ENCODE peak calls at places on chromosomes 4 and X, in six cellular contexts. L, Q, W, C, H and F are unnamed samples.

GRCh38 chr4:132642196-132642817 is 506.8 kb upstream of the PCDH10 start:
- DNase-seq in L (no peak), Q (peak; percentile 34), W (peak; percentile 16), C (no peak), H (no peak), F (no peak)

GRCh38 chr4:108051343-108051742 is 61.7 kb downstream of the HADH start:
- DNase-seq in L (no peak), Q (no peak), W (no peak), C (no peak), H (no peak), F (peak; percentile 33)

GRCh38 chrX:141214216-141214615 is 28.1 kb downstream of the SPANXC start:
- DNase-seq in L (no peak), Q (no peak), W (no peak), C (no peak), H (no peak), F (no peak)

GRCh38 chr4:30744386-30744785 is 24.2 kb downstream of the PCDH7 start:
- DNase-seq in L (no peak), Q (no peak), W (no peak), C (no peak), H (no peak), F (no peak)

GRCh38 chr4:158350161-158350560 is 139.9 kb downstream of the TMEM144 start:
- DNase-seq in L (no peak), Q (no peak), W (no peak), C (no peak), H (no peak), F (no peak)

GRCh38 chr4:150342945-150343344 is 239.0 kb upstream of the MAB21L2 start:
- DNase-seq in L (no peak), Q (no peak), W (peak; percentile 40), C (peak; percentile 54), H (no peak), F (no peak)

GRCh38 chr4:112214397-112215264 is 17.0 kb upstream of the AP1AR start:
- DNase-seq in L (no peak), Q (peak; percentile 29), W (no peak), C (no peak), H (no peak), F (no peak)

GRCh38 chr4:182213024-182213423 is 30.2 kb upstream of the TENM3 start:
- DNase-seq in L (no peak), Q (no peak), W (no peak), C (no peak), H (no peak), F (no peak)

GRCh38 chrX:84064164-84064563 is 123.8 kb downstream of the RPS6KA6 start:
- DNase-seq in L (no peak), Q (no peak), W (no peak), C (no peak), H (no peak), F (peak; percentile 21)

GRCh38 chr4:47193179-47193578 is 161.8 kb downstream of the GABRB1 start:
- DNase-seq in L (no peak), Q (no peak), W (no peak), C (no peak), H (no peak), F (no peak)

GRCh38 chr4:31682796-31683195 is 962.6 kb downstream of the PCDH7 start:
- DNase-seq in L (no peak), Q (no peak), W (no peak), C (no peak), H (no peak), F (no peak)

GRCh38 chr4:173747537-173748257 is 217.7 kb upstream of the HAND2 start:
- DNase-seq in L (no peak), Q (no peak), W (no peak), C (no peak), H (no peak), F (no peak)

GRCh38 chr4:147596377-147596776 is 20.8 kb upstream of the TMEM184C start:
- DNase-seq in L (no peak), Q (no peak), W (no peak), C (no peak), H (no peak), F (no peak)

DNA sequence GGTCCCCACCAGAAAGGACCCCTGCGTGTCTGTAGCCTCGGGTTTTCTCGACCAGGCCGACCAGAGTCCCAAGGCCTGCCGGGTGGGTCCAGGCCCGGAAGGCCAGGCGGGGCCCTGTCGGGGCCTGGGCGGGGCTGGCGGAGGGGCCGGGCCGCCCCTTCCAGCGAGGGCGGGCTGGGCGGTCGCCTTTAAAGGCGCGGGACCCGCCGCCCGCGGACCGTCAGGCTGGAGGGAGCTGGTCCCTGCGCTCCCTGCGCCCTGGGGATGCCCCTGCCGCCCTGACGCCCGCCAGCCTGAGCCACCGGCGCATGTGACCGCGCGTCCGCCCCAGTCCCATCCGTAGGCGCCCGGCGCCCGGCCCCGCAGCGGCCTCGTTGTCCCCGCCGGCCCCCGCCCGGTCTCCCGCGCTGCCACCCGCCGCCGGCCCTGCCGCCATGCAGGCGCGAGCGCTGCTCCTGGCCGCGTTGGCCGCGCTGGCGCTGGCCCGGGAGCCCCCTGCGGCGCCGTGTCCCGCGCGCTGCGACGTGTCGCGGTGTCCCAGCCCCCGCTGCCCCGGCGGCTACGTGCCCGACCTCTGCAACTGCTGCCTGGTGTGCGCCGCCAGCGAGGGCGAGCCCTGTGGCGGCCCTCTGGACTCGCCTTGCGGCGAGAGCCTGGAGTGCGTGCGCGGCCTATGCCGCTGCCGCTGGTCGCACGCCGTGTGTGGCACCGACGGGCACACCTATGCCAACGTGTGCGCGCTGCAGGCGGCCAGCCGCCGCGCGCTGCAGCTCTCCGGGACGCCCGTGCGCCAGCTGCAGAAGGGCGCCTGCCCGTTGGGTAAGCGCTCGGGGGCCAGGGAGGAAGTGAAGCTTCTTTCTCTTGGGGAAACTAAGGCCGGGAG is at the start of gene HTRA3:
- DNase-seq in L (peak; percentile 77), Q (no peak), W (no peak), C (peak; percentile 81), H (no peak), F (no peak)
- TF ChIP-seq POLR2A in L (peak; percentile 81), Q (peak; percentile 45), W (no peak), C (peak; percentile 56), H (no peak), F (no peak)

GRCh38 chr4:24070117-24070516 is 180.3 kb upstream of the PPARGC1A start:
- DNase-seq in L (no peak), Q (peak; percentile 1), W (no peak), C (no peak), H (no peak), F (no peak)
- H3K4me3 ChIP-seq in L (no peak overlapping the region), Q (no peak overlapping the region), W (no peak overlapping the region), C (no peak overlapping the region), H (no peak overlapping the region), F (no peak overlapping the region)

GRCh38 chrX:17736856-17737706 is at the start of gene SCML1:
- DNase-seq in L (peak; percentile 98), Q (peak; percentile 98), W (peak; percentile 99), C (peak; percentile 96), H (peak; percentile 95), F (peak; percentile 98)
- TF ChIP-seq POLR2A in L (peak; percentile 80), Q (peak; percentile 37), W (peak; percentile 29), C (no peak), H (no peak), F (no peak)

GRCh38 chr4:185203380-185204237 is at the start of gene CFAP97:
- DNase-seq in L (peak; percentile 95), Q (peak; percentile 73), W (peak; percentile 91), C (peak; percentile 94), H (peak; percentile 97), F (peak; percentile 93)
- H3K4me3 ChIP-seq in L (peak within 1 kb of the TSS; percentile 88), Q (peak within 1 kb of the TSS; percentile 82), W (peak within 1 kb of the TSS; percentile 44), C (peak within 1 kb of the TSS; percentile 77), H (peak within 1 kb of the TSS; percentile 67), F (peak within 1 kb of the TSS; percentile 74)